ENCODE peak calls at places on chromosomes 2 and 18, in four cellular contexts. One of them, this sample, is unnamed. For H3K4me1, the result is how much of the 10 kb centered on the place peaks cover.

GRCh38 chr18:27270508-27270907 is 85.4 kb upstream of the CHST9 start:
- DNase-seq in IMR-90: no peak
- DNase-seq in heart left ventricle: no peak
- DNase-seq in cardiac muscle cell: no peak
- DNase-seq in this sample: no peak

GRCh38 chr2:100482741-100483140 is 12.5 kb downstream of the NMS start:
- DNase-seq in IMR-90: no peak
- DNase-seq in cardiac muscle cell: no peak
- DNase-seq in heart left ventricle: no peak
- DNase-seq in this sample: no peak

GRCh38 chr2:130344578-130344977 is 1.9 kb downstream of the IMP4 start:
- DNase-seq in heart left ventricle: no peak
- DNase-seq in IMR-90: no peak
- DNase-seq in cardiac muscle cell: no peak
- DNase-seq in this sample: no peak

GRCh38 chr2:235300368-235301201 is 193.3 kb upstream of the AGAP1 start:
- DNase-seq in IMR-90: peak
- DNase-seq in cardiac muscle cell: no peak
- DNase-seq in heart left ventricle: no peak
- DNase-seq in this sample: no peak

GRCh38 chr18:7325126-7325430 is 94.2 kb downstream of the LRRC30 start:
- DNase-seq in cardiac muscle cell: no peak
- DNase-seq in heart left ventricle: no peak
- DNase-seq in IMR-90: no peak
- DNase-seq in this sample: no peak

GRCh38 chr2:23482607-23483006 is 97.6 kb downstream of the KLHL29 start:
- DNase-seq in IMR-90: peak
- DNase-seq in cardiac muscle cell: no peak
- DNase-seq in heart left ventricle: no peak
- DNase-seq in this sample: no peak

GRCh38 chr2:149410701-149411484 is 80.5 kb downstream of the LYPD6 start:
- DNase-seq in heart left ventricle: no peak
- DNase-seq in cardiac muscle cell: no peak
- DNase-seq in IMR-90: peak
- DNase-seq in this sample: no peak

GRCh38 chr2:4134881-4135565 is 431.6 kb downstream of the DCDC2C start:
- DNase-seq in cardiac muscle cell: no peak
- DNase-seq in heart left ventricle: no peak
- DNase-seq in IMR-90: no peak
- DNase-seq in this sample: no peak

GRCh38 chr18:62458868-62459716 is 63.7 kb upstream of the ZCCHC2 start:
- DNase-seq in cardiac muscle cell: no peak
- DNase-seq in heart left ventricle: no peak
- DNase-seq in IMR-90: no peak
- DNase-seq in this sample: no peak

DNA sequence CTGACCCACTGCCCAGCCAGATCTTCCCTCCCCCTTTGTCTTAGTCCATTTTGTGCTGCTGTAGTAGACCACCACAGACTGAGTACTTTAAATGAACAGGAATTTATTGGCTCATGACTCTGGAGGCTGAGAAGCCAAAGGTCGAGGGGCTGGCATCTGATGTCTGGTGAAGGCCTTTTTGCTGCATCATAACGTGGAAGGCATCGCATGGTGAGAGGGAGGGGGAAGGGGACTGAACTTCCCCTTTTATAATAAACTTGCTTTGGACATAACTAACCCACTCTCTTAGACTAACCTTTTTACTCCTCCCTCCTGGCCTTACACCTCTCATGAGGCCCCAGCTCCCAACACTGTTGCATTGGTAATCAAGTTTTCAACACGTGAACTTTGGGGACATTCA is 83.8 kb downstream of the MAP4K4 start:
- DNase-seq in heart left ventricle: no peak
- DNase-seq in cardiac muscle cell: no peak
- DNase-seq in IMR-90: no peak
- DNase-seq in this sample: no peak
- H3K4me1 ChIP-seq in heart left ventricle: under half
- H3K4me1 ChIP-seq in cardiac muscle cell: under half
- H3K4me1 ChIP-seq in IMR-90: under half
- H3K4me1 ChIP-seq in this sample: under half

GRCh38 chr18:35072616-35073015 is 31.4 kb downstream of the MAPRE2 start:
- DNase-seq in IMR-90: no peak
- DNase-seq in heart left ventricle: no peak
- DNase-seq in cardiac muscle cell: no peak
- DNase-seq in this sample: no peak

GRCh38 chr18:35074581-35074980 is 33.4 kb downstream of the MAPRE2 start:
- DNase-seq in heart left ventricle: no peak
- DNase-seq in cardiac muscle cell: no peak
- DNase-seq in IMR-90: no peak
- DNase-seq in this sample: no peak

GRCh38 chr18:35073186-35074105 is 32.2 kb downstream of the MAPRE2 start:
- DNase-seq in IMR-90: peak
- DNase-seq in heart left ventricle: no peak
- DNase-seq in cardiac muscle cell: no peak
- DNase-seq in this sample: no peak

GRCh38 chr18:35075132-35075531 is 33.9 kb downstream of the MAPRE2 start:
- DNase-seq in heart left ventricle: no peak
- DNase-seq in IMR-90: no peak
- DNase-seq in cardiac muscle cell: no peak
- DNase-seq in this sample: no peak

DNA sequence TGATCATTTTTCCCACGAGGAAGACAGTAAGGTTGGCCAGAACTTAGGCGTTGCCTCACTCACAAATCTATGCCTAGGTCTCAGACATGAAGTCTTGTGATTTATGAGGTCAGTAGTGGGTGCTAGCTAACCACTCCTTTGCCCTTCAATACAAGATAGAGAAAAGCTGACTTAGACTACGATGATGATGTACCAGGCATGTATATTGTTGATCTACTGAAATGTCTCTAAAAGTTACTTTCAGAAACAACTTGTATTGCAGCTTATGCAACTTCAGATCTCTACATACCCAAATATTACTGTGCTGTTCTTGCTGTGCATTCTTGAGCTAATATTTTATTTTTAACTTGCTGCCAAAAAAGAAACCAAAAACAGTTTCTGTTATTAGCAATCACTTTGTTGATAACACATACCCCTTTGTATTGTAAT is 30.6 kb downstream of the MAPRE2 start:
- DNase-seq in cardiac muscle cell: no peak
- DNase-seq in IMR-90: no peak
- DNase-seq in heart left ventricle: no peak
- DNase-seq in this sample: no peak
- H3K4me1 ChIP-seq in cardiac muscle cell: under half
- H3K4me1 ChIP-seq in IMR-90: under half
- H3K4me1 ChIP-seq in heart left ventricle: under half
- H3K4me1 ChIP-seq in this sample: under half

DNA sequence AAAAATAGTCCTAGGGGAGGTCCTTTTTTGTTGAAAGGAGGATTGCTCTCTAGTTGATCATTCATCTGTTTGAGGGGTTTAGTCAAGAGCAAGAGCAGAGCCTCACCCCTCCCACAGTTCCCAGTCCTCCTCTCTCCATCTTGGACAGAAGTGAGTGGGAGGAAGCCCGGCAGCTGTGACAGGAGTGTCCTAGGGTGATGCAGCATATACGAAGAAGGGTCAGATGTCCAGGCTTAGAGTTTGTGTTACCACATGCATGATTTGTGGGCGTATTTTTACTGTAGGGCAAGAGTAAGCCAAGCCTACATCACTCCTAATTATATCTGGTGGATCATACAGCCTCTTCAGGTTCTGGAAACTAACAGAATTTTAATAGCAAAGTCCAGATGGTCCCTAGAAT is 6.6 kb downstream of the CEP68 start:
- DNase-seq in heart left ventricle: no peak
- DNase-seq in cardiac muscle cell: no peak
- DNase-seq in IMR-90: peak
- DNase-seq in this sample: no peak
- H3K4me1 ChIP-seq in heart left ventricle: half or more
- H3K4me1 ChIP-seq in cardiac muscle cell: under half
- H3K4me1 ChIP-seq in IMR-90: under half
- H3K4me1 ChIP-seq in this sample: under half

DNA sequence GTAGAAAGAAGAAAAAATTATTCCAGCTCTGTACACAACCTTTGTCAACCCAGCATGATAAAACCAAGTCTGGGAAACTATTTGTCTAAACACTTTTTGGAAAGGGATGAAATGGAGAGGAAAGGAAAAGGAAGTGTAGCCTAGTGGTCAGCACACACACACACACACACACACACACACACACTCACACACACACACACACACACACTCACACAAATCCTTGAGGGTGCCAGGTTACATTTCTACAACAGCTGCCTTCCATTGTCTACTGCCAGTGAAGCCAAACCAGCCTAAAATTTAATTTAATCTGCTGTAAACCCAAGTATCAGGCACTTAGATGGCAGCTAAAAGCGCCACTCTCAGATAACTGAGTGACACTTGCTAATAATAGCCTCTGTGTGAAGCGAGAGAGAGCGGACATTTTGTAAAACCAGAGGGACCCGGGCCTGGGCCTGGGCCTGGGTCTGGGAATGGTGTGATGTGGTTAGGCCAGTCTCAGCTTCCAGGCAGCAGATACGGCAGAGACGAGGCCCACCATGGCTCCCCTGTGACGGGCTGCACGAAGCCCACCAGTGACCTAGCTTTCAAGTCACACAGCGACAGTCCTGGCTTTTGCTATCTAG is 32.4 kb downstream of the BCL11A start:
- DNase-seq in cardiac muscle cell: peak
- DNase-seq in heart left ventricle: no peak
- DNase-seq in IMR-90: no peak
- DNase-seq in this sample: no peak
- H3K4me1 ChIP-seq in cardiac muscle cell: under half
- H3K4me1 ChIP-seq in heart left ventricle: under half
- H3K4me1 ChIP-seq in IMR-90: under half
- H3K4me1 ChIP-seq in this sample: under half

GRCh38 chr2:729363-729762 is 52.2 kb upstream of the TMEM18 start:
- DNase-seq in cardiac muscle cell: no peak
- DNase-seq in heart left ventricle: no peak
- DNase-seq in IMR-90: no peak
- DNase-seq in this sample: no peak
- H3K4me1 ChIP-seq in cardiac muscle cell: under half
- H3K4me1 ChIP-seq in heart left ventricle: under half
- H3K4me1 ChIP-seq in IMR-90: under half
- H3K4me1 ChIP-seq in this sample: under half

GRCh38 chr2:31217465-31218200 is at the start of gene CAPN14:
- DNase-seq in cardiac muscle cell: no peak
- DNase-seq in heart left ventricle: no peak
- DNase-seq in IMR-90: no peak
- DNase-seq in this sample: no peak
- H3K4me1 ChIP-seq in cardiac muscle cell: under half
- H3K4me1 ChIP-seq in heart left ventricle: under half
- H3K4me1 ChIP-seq in IMR-90: under half
- H3K4me1 ChIP-seq in this sample: under half

DNA sequence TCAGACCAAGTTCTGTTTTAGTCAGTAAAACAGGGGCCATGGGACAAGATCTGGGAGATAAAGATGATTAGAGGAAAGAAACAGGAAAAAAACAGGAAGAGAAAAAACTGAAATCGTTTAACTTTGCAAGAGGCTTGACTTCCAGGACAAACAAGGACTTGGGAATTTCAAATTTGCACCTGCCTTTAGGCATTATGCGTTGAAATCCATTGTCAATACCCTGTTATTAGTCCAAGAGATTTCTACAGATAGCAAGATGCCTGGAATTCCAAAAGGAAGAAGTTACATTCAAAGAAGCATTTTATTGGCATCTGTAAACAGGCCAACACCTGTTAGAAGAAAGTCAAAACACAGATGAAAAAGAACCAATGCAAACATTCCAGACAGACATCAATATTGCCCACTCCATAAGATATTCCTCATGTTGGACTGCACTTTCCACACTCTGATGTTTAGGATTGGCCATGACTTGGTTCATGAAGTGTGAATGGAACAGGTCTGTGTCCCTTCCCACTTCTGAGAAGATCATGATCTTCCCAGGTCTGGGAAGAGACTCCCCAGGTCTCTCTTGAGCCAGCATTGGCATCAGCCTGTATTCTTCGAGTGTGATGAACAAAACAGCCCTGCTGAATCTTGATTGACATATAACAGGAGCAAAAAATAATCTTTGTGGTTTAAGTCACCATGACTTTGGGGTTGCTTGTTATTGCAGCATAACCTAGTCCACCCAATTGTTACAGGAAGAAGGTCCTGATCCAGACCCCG is 181.4 kb upstream of the FN1 start:
- DNase-seq in IMR-90: no peak
- DNase-seq in cardiac muscle cell: no peak
- DNase-seq in heart left ventricle: no peak
- DNase-seq in this sample: peak
- H3K4me1 ChIP-seq in IMR-90: under half
- H3K4me1 ChIP-seq in cardiac muscle cell: under half
- H3K4me1 ChIP-seq in heart left ventricle: under half
- H3K4me1 ChIP-seq in this sample: half or more

DNA sequence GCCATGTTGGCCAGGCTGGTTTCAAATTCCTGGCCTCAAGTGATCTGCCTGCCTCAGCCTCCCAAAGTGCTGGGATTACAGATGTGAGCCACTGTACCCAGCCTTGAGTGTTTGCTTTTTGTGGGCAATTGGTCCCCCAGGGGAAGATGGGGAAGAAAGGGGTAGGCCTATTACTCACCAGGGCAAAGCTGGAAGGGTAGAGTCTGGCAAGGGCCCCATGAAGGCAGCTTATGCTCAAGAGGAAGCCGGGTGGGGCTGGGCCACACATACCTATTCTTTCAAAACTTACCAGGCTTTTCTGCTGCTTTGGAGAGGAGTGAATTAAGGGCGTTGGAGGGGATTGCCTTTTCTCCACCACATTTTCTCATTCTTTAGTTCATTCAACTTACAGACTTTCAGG is 24.5 kb upstream of the CD28 start:
- DNase-seq in heart left ventricle: no peak
- DNase-seq in cardiac muscle cell: no peak
- DNase-seq in IMR-90: no peak
- DNase-seq in this sample: no peak
- H3K4me1 ChIP-seq in heart left ventricle: under half
- H3K4me1 ChIP-seq in cardiac muscle cell: under half
- H3K4me1 ChIP-seq in IMR-90: under half
- H3K4me1 ChIP-seq in this sample: under half

This sample was measured in Caco-2.